ENCODE peak calls at places on chromosomes 11 and 22, in six cellular contexts. U, Y, G, A, B and S are unnamed samples.

GRCh38 chr11:18312663-18313420 is 9.1 kb downstream of the HPS5 start:
- DNase-seq in U (no peak), Y (no peak), G (no peak), A (no peak), B (peak), S (peak)

GRCh38 chr11:67607507-67607906 is 771 bp downstream of the NDUFV1 start:
- DNase-seq in U (no peak), Y (no peak), G (no peak), A (no peak), B (no peak), S (no peak)

GRCh38 chr11:1645357-1645821 is 15.8 kb downstream of the KRTAP5-5 start:
- DNase-seq in U (no peak), Y (no peak), G (no peak), A (no peak), B (no peak), S (no peak)

GRCh38 chr22:35705141-35705540 is 12.5 kb upstream of the APOL5 start:
- DNase-seq in U (no peak), Y (no peak), G (no peak), A (no peak), B (peak), S (peak)

GRCh38 chr11:64331569-64332371 is 8.2 kb upstream of the CCDC88B start:
- DNase-seq in U (peak), Y (peak), G (peak), A (peak), B (peak), S (peak)

GRCh38 chr11:83241291-83241946 is 44.7 kb downstream of the CCDC90B start:
- DNase-seq in U (no peak), Y (peak), G (no peak), A (peak), B (peak), S (peak)

GRCh38 chr11:2789331-2789730 is 89.5 kb upstream of the KCNQ1OT1 start:
- DNase-seq in U (peak), Y (no peak), G (no peak), A (no peak), B (no peak), S (no peak)

GRCh38 chr11:8283510-8284272 is 20.0 kb upstream of the LMO1 start:
- DNase-seq in U (peak), Y (no peak), G (no peak), A (no peak), B (no peak), S (no peak)

GRCh38 chr11:84790849-84791427 is 836.2 kb downstream of the DLG2 start:
- DNase-seq in U (no peak), Y (no peak), G (no peak), A (no peak), B (no peak), S (no peak)

GRCh38 chr22:31160328-31160978 is 471 bp downstream of the RNF185 start:
- DNase-seq in U (peak), Y (no peak), G (peak), A (no peak), B (no peak), S (peak)

GRCh38 chr11:2218234-2218633 is 46.6 kb upstream of the TH start:
- DNase-seq in U (peak), Y (no peak), G (no peak), A (no peak), B (no peak), S (no peak)

GRCh38 chr11:102241026-102241425 is 76.3 kb upstream of the BIRC3 start:
- DNase-seq in U (no peak), Y (no peak), G (no peak), A (no peak), B (no peak), S (peak)

GRCh38 chr11:73866095-73866579 is 10.5 kb downstream of the COA4 start:
- DNase-seq in U (no peak), Y (no peak), G (no peak), A (no peak), B (no peak), S (peak)

GRCh38 chr11:115391598-115391997 is 112.6 kb downstream of the CADM1 start:
- DNase-seq in U (no peak), Y (no peak), G (no peak), A (peak), B (no peak), S (no peak)

GRCh38 chr11:40445391-40445790 is 1014.1 kb downstream of the LRRC4C start:
- DNase-seq in U (no peak), Y (no peak), G (no peak), A (no peak), B (no peak), S (no peak)

GRCh38 chr22:46780453-46780852 is 18.0 kb downstream of the TBC1D22A start:
- DNase-seq in U (no peak), Y (no peak), G (no peak), A (no peak), B (no peak), S (no peak)

GRCh38 chr11:68950268-68950667 is 30.5 kb downstream of the MRGPRD start:
- DNase-seq in U (no peak), Y (no peak), G (no peak), A (no peak), B (no peak), S (peak)

GRCh38 chr11:104043137-104043536 is 6.7 kb downstream of the DDI1 start:
- DNase-seq in U (no peak), Y (no peak), G (no peak), A (no peak), B (no peak), S (no peak)

GRCh38 chr11:362642-363442 is 6.5 kb upstream of the B4GALNT4 start:
- DNase-seq in U (peak), Y (no peak), G (no peak), A (no peak), B (no peak), S (no peak)

GRCh38 chr22:30144391-30144790 is 64.1 kb downstream of the HORMAD2 start:
- DNase-seq in U (no peak), Y (no peak), G (no peak), A (no peak), B (no peak), S (no peak)

GRCh38 chr22:39311592-39312400 is 7.6 kb downstream of the RPL3 start:
- DNase-seq in U (no peak), Y (no peak), G (no peak), A (no peak), B (no peak), S (peak)

GRCh38 chr22:49152146-49152929 is 675.3 kb downstream of the BRD1 start:
- DNase-seq in U (no peak), Y (no peak), G (no peak), A (no peak), B (no peak), S (no peak)

GRCh38 chr11:68469642-68470041 is 9.1 kb downstream of the PPP6R3 start:
- DNase-seq in U (no peak), Y (no peak), G (no peak), A (no peak), B (no peak), S (no peak)

GRCh38 chr11:1509626-1510255 is 23.2 kb upstream of the MOB2 start:
- DNase-seq in U (no peak), Y (no peak), G (no peak), A (no peak), B (no peak), S (no peak)

GRCh38 chr22:46196268-46196667 is 45.9 kb downstream of the PPARA start:
- DNase-seq in U (no peak), Y (no peak), G (no peak), A (no peak), B (no peak), S (no peak)

GRCh38 chr11:121321614-121322243 is 29.2 kb downstream of the SC5D start:
- DNase-seq in U (no peak), Y (no peak), G (peak), A (no peak), B (no peak), S (peak)

GRCh38 chr11:10301656-10302293 is 3.1 kb upstream of the ADM start:
- DNase-seq in U (no peak), Y (no peak), G (no peak), A (no peak), B (no peak), S (peak)

GRCh38 chr11:65479184-65480145 is 19.4 kb upstream of the MALAT1 start:
- DNase-seq in U (peak), Y (peak), G (no peak), A (no peak), B (no peak), S (peak)

GRCh38 chr11:15146271-15147003 is 31.7 kb downstream of the INSC start:
- DNase-seq in U (no peak), Y (no peak), G (no peak), A (no peak), B (no peak), S (peak)

GRCh38 chr22:48855593-48856307 is 971.9 kb downstream of the BRD1 start:
- DNase-seq in U (no peak), Y (no peak), G (no peak), A (no peak), B (no peak), S (no peak)

DNA sequence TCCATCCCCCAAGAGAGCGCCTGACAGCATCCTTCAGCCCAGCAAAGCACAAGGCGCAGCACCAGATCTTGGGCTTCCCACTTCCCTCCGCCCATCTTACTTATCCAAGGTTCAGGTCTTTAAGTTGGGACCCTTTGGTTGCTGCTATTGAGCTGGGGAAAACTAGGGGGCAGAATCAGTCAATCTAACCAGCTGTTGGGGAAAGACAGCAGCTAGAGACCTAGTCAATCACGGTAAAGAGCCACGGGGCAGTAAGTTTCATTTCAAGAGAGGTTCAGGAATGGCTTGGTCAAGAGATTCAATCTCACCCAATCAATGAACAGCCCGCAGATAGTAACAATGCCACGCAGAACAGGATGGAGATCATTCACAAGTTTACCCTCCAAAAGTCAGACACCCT is 1.7 kb downstream of the ABTB2 start:
- DNase-seq in U (no peak), Y (no peak), G (no peak), A (no peak), B (no peak), S (no peak)
- TF ChIP-seq CTCF in U (no peak), Y (no peak), G (no peak), A (no peak), B (no peak), S (no peak)

GRCh38 chr11:71221851-71222250 is 30.5 kb downstream of the SHANK2 start:
- DNase-seq in U (peak), Y (no peak), G (no peak), A (no peak), B (no peak), S (no peak)
- TF ChIP-seq CTCF in U (no peak), Y (no peak), G (no peak), A (no peak), B (no peak), S (no peak)

GRCh38 chr11:113715273-113715672 is 9.2 kb upstream of the TMPRSS5 start:
- DNase-seq in U (no peak), Y (no peak), G (no peak), A (no peak), B (no peak), S (no peak)
- TF ChIP-seq CTCF in U (no peak), Y (no peak), G (no peak), A (no peak), B (no peak), S (no peak)

GRCh38 chr22:37103151-37103550 is 6.4 kb downstream of the TMPRSS6 start:
- DNase-seq in U (no peak), Y (no peak), G (no peak), A (no peak), B (no peak), S (no peak)

GRCh38 chr22:37100589-37101127 is 8.9 kb downstream of the TMPRSS6 start:
- DNase-seq in U (no peak), Y (no peak), G (no peak), A (no peak), B (no peak), S (no peak)

GRCh38 chr22:37095113-37095512 is 14.4 kb downstream of the TMPRSS6 start:
- DNase-seq in U (no peak), Y (no peak), G (no peak), A (no peak), B (no peak), S (no peak)

GRCh38 chr22:37101311-37102063 is 8.0 kb downstream of the TMPRSS6 start:
- DNase-seq in U (no peak), Y (no peak), G (no peak), A (no peak), B (no peak), S (no peak)

DNA sequence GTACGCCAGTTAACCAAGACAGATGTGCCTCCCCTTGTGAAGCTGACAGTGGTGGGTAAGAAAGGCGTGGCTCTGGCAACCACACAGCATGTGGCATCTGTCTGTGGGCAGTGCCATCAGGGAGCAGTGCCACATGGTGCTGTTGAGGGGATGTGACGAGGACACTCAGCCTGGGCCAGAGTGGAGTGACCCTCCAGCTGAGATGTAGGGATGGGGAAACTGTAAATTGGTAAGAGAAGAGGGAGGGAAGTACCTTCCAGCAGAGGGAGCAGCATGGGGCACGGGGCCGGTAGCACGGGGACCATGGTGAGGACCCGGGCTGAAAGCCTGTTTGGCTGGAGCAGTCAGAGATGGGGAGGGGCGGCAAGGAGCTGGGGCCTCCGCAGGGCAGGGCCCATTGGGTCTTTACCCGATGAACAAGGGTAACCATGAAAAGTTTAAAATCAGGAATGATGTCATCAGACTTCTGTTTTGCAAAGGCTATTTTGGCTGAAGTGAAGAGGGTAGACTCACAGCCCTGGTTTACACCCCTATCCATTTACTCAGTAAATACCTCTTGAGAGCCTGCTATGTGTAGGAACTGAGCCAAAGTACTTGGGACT is 10.4 kb downstream of the TMPRSS6 start:
- DNase-seq in U (no peak), Y (no peak), G (no peak), A (no peak), B (no peak), S (no peak)
- TF ChIP-seq CTCF in U (no peak), Y (no peak), G (no peak), A (peak), B (peak), S (no peak)

DNA sequence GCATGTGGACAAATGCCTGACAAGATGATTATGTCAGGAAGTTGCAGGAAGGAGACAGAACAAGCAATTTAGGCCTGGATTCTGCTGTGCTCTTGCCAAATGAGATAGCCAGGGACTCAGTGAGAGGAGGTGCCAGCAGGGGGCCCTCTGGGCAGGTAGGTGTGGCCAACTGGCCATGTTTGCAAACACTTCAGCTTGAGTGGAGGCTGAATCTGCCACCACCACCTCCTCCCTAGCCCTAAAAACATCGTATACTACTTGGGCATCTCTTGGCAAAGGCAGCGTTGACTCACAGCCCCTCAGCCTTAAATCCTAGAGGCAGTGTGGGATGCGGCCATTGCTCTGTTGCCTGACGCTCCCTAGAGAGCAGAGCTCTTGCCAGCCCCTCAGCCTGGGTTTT is 95.1 kb upstream of the PLET1 start:
- DNase-seq in U (no peak), Y (peak), G (no peak), A (no peak), B (no peak), S (peak)
- TF ChIP-seq CTCF in U (no peak), Y (peak), G (no peak), A (no peak), B (peak), S (peak)

DNA sequence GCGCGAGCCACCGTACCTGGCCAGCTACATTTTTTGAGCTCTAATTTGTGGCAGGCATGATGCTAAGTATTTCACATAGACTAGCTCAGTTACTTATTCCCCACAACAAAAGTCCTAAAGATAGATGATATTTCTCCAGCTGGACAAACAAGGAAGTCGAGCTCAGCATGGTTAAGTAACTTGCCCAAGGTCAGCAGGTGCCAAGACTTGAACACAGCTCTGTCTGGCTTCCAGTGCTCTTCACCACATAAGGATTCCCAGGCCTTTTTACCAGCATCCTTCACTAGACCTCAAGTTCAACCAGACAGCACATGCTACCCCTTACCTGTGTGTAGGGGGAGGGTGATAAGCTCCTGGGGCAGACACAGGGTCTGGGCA is 177.3 kb upstream of the NCAM1 start:
- DNase-seq in U (no peak), Y (no peak), G (no peak), A (no peak), B (no peak), S (no peak)
- TF ChIP-seq CTCF in U (no peak), Y (no peak), G (no peak), A (no peak), B (no peak), S (no peak)

GRCh38 chr11:117631336-117632090 is 165.5 kb downstream of the DSCAML1 start:
- DNase-seq in U (peak), Y (no peak), G (no peak), A (no peak), B (no peak), S (no peak)
- TF ChIP-seq CTCF in U (no peak), Y (no peak), G (no peak), A (no peak), B (no peak), S (no peak)